ENCODE peak calls at places on chromosomes 16 and 17, in seven cellular contexts. L is Karpas-422; T is T-cell; Z is choroid plexus epithelial cell; X is retinal pigment epithelial cell; W is CD4-positive, CD25-positive, alpha-beta regulatory T cell; N is DMS153. M is an unnamed sample.

GRCh38 chr17:64781013-64781392 is 118.9 kb upstream of the SMURF2 start:
- DNase-seq in T (no peak), N (no peak), X (no peak), L (peak; percentile 52), W (no peak), Z (no peak), M (no peak)

GRCh38 chr17:33038740-33039139 is 47.1 kb downstream of the SPACA3 start:
- DNase-seq in X (no peak), N (peak; percentile 8), W (no peak), Z (peak; percentile 24), T (no peak), L (peak; percentile 73), M (peak; percentile 28)

GRCh38 chr17:58587713-58588117 is 73.3 kb upstream of the MTMR4 start:
- DNase-seq in T (peak; percentile 31), W (peak; percentile 38), L (peak; percentile 82), X (no peak), Z (peak; percentile 60), N (no peak), M (peak; percentile 21)

GRCh38 chr17:58329808-58330543 is 1.4 kb upstream of the TSPOAP1 start:
- DNase-seq in X (no peak), T (no peak), W (peak; percentile 51), N (no peak), L (peak; percentile 97), Z (no peak), M (peak; percentile 99)

GRCh38 chr16:89453662-89454321 is 36.6 kb downstream of the ANKRD11 start:
- DNase-seq in N (no peak), L (no peak), X (no peak), W (no peak), T (no peak), Z (no peak), M (no peak)

GRCh38 chr17:35709874-35710273 is 21.6 kb upstream of the RASL10B start:
- DNase-seq in W (no peak), N (peak; percentile 12), L (no peak), Z (peak; percentile 78), X (no peak), T (no peak), M (no peak)

GRCh38 chr17:82858376-82859126 is 18.7 kb upstream of the ZNF750 start:
- DNase-seq in T (no peak), X (no peak), Z (no peak), W (no peak), N (no peak), L (no peak), M (no peak)

GRCh38 chr16:69351309-69352027 is at the start of gene TMED6:
- DNase-seq in T (no peak), N (no peak), L (no peak), X (no peak), W (no peak), Z (no peak), M (no peak)

GRCh38 chr17:53950207-53950857 is 127.6 kb downstream of the KIF2B start:
- DNase-seq in X (no peak), L (peak; percentile 48), N (no peak), W (no peak), T (no peak), Z (no peak), M (no peak)

GRCh38 chr17:68201425-68201785 is 46.4 kb upstream of the AMZ2 start:
- DNase-seq in L (peak; percentile 40), T (no peak), X (no peak), Z (no peak), W (no peak), N (no peak), M (no peak)

GRCh38 chr17:43021739-43022512 is at the start of gene VAT1:
- DNase-seq in L (peak; percentile 84), T (peak; percentile 49), X (no peak), Z (peak; percentile 79), N (peak; percentile 37), W (peak; percentile 41), M (peak; percentile 74)

GRCh38 chr17:80414508-80414802 is 512 bp upstream of the ENDOV start:
- DNase-seq in L (no peak), Z (peak; percentile 21), T (no peak), W (no peak), X (no peak), N (no peak), M (no peak)

GRCh38 chr17:14080847-14081251 is 11.5 kb downstream of the COX10 start:
- DNase-seq in W (no peak), Z (peak; percentile 57), N (no peak), T (no peak), X (no peak), L (no peak), M (no peak)

GRCh38 chr17:66737524-66737923 is 97.4 kb upstream of the CACNG5 start:
- DNase-seq in W (no peak), Z (peak; percentile 77), L (no peak), T (no peak), N (no peak), X (no peak), M (no peak)

GRCh38 chr17:78400581-78401240 is 22.3 kb downstream of the PGS1 start:
- DNase-seq in L (no peak), W (no peak), X (no peak), N (no peak), T (no peak), Z (no peak), M (no peak)

M was measured in AML-193.